ENCODE peak calls at places on chromosomes 3 and 15, in nine cellular contexts. One of them, this sample, is unnamed.

GRCh38 chr15:65869954-65870871 is 922 bp downstream of the RAB11A start:
- DNase-seq in T-cell: peak; percentile 16
- DNase-seq in MM.1S: no peak
- DNase-seq in nephron progenitor cell: no peak
- DNase-seq in effector CD8-positive, alpha-beta T cell: no peak
- DNase-seq in aorta: peak; percentile 75
- DNase-seq in foreskin fibroblast: peak; percentile 59
- DNase-seq in WTC11: peak; percentile 23
- DNase-seq in T-helper 1 cell: no peak
- DNase-seq in this sample: no peak

GRCh38 chr15:66795851-66796250 is 93.8 kb downstream of the SMAD6 start:
- DNase-seq in T-helper 1 cell: no peak
- DNase-seq in effector CD8-positive, alpha-beta T cell: no peak
- DNase-seq in MM.1S: no peak
- DNase-seq in aorta: no peak
- DNase-seq in nephron progenitor cell: no peak
- DNase-seq in foreskin fibroblast: no peak
- DNase-seq in WTC11: no peak
- DNase-seq in T-cell: no peak
- DNase-seq in this sample: no peak

GRCh38 chr15:46607103-46607502 is 972.3 kb downstream of the SQOR start:
- DNase-seq in T-cell: no peak
- DNase-seq in WTC11: no peak
- DNase-seq in aorta: no peak
- DNase-seq in effector CD8-positive, alpha-beta T cell: no peak
- DNase-seq in MM.1S: no peak
- DNase-seq in nephron progenitor cell: no peak
- DNase-seq in T-helper 1 cell: no peak
- DNase-seq in foreskin fibroblast: no peak
- DNase-seq in this sample: no peak

GRCh38 chr3:60610441-60611112 is 640.7 kb downstream of the FHIT start:
- DNase-seq in nephron progenitor cell: no peak
- DNase-seq in WTC11: no peak
- DNase-seq in T-cell: no peak
- DNase-seq in effector CD8-positive, alpha-beta T cell: no peak
- DNase-seq in MM.1S: no peak
- DNase-seq in foreskin fibroblast: no peak
- DNase-seq in T-helper 1 cell: no peak
- DNase-seq in aorta: peak; percentile 81
- DNase-seq in this sample: peak; percentile 60

GRCh38 chr3:98350082-98350481 is 3.6 kb upstream of the OR5K4 start:
- DNase-seq in nephron progenitor cell: no peak
- DNase-seq in T-cell: no peak
- DNase-seq in MM.1S: no peak
- DNase-seq in T-helper 1 cell: no peak
- DNase-seq in effector CD8-positive, alpha-beta T cell: no peak
- DNase-seq in WTC11: no peak
- DNase-seq in foreskin fibroblast: no peak
- DNase-seq in aorta: no peak
- DNase-seq in this sample: no peak

GRCh38 chr15:77412972-77413371 is 6.9 kb downstream of the PEAK1 start:
- DNase-seq in effector CD8-positive, alpha-beta T cell: no peak
- DNase-seq in foreskin fibroblast: no peak
- DNase-seq in aorta: no peak
- DNase-seq in MM.1S: no peak
- DNase-seq in nephron progenitor cell: no peak
- DNase-seq in WTC11: no peak
- DNase-seq in T-cell: no peak
- DNase-seq in T-helper 1 cell: no peak
- DNase-seq in this sample: no peak

GRCh38 chr15:52078197-52078875 is 34.2 kb downstream of the BCL2L10 start:
- DNase-seq in T-helper 1 cell: no peak
- DNase-seq in nephron progenitor cell: no peak
- DNase-seq in MM.1S: no peak
- DNase-seq in WTC11: no peak
- DNase-seq in foreskin fibroblast: no peak
- DNase-seq in aorta: no peak
- DNase-seq in T-cell: no peak
- DNase-seq in effector CD8-positive, alpha-beta T cell: no peak
- DNase-seq in this sample: no peak

GRCh38 chr3:30835667-30836066 is 58.8 kb downstream of the GADL1 start:
- DNase-seq in T-cell: no peak
- DNase-seq in foreskin fibroblast: no peak
- DNase-seq in WTC11: no peak
- DNase-seq in aorta: no peak
- DNase-seq in effector CD8-positive, alpha-beta T cell: no peak
- DNase-seq in T-helper 1 cell: no peak
- DNase-seq in nephron progenitor cell: no peak
- DNase-seq in MM.1S: no peak
- DNase-seq in this sample: no peak

GRCh38 chr3:184745526-184745925 is 33.7 kb upstream of the MAGEF1 start:
- DNase-seq in aorta: peak; percentile 50
- DNase-seq in T-cell: no peak
- DNase-seq in nephron progenitor cell: no peak
- DNase-seq in WTC11: no peak
- DNase-seq in MM.1S: no peak
- DNase-seq in foreskin fibroblast: no peak
- DNase-seq in T-helper 1 cell: no peak
- DNase-seq in effector CD8-positive, alpha-beta T cell: no peak
- DNase-seq in this sample: no peak

GRCh38 chr3:47482411-47482810 is 6.7 kb upstream of the SCAP start:
- DNase-seq in MM.1S: no peak
- DNase-seq in aorta: no peak
- DNase-seq in WTC11: no peak
- DNase-seq in effector CD8-positive, alpha-beta T cell: no peak
- DNase-seq in nephron progenitor cell: peak; percentile 11
- DNase-seq in T-helper 1 cell: no peak
- DNase-seq in T-cell: no peak
- DNase-seq in foreskin fibroblast: no peak
- DNase-seq in this sample: no peak

GRCh38 chr15:74642724-74643367 is 27.2 kb downstream of the CLK3 start:
- DNase-seq in MM.1S: no peak
- DNase-seq in T-cell: no peak
- DNase-seq in effector CD8-positive, alpha-beta T cell: no peak
- DNase-seq in nephron progenitor cell: no peak
- DNase-seq in foreskin fibroblast: no peak
- DNase-seq in T-helper 1 cell: no peak
- DNase-seq in aorta: no peak
- DNase-seq in WTC11: peak; percentile 43
- DNase-seq in this sample: no peak

GRCh38 chr15:79372428-79372827 is 59.7 kb upstream of the MINAR1 start:
- DNase-seq in T-cell: no peak
- DNase-seq in aorta: no peak
- DNase-seq in WTC11: no peak
- DNase-seq in T-helper 1 cell: no peak
- DNase-seq in foreskin fibroblast: no peak
- DNase-seq in effector CD8-positive, alpha-beta T cell: no peak
- DNase-seq in MM.1S: no peak
- DNase-seq in nephron progenitor cell: no peak
- DNase-seq in this sample: no peak

GRCh38 chr3:172142074-172143059 is 103.0 kb downstream of the FNDC3B start:
- DNase-seq in T-helper 1 cell: no peak
- DNase-seq in T-cell: no peak
- DNase-seq in WTC11: no peak
- DNase-seq in effector CD8-positive, alpha-beta T cell: no peak
- DNase-seq in nephron progenitor cell: no peak
- DNase-seq in foreskin fibroblast: peak; percentile 86
- DNase-seq in aorta: no peak
- DNase-seq in MM.1S: peak; percentile 41
- DNase-seq in this sample: no peak

GRCh38 chr15:77898811-77899730 is 178.4 kb downstream of the TBC1D2B start:
- DNase-seq in T-cell: no peak
- DNase-seq in foreskin fibroblast: no peak
- DNase-seq in WTC11: no peak
- DNase-seq in effector CD8-positive, alpha-beta T cell: no peak
- DNase-seq in aorta: peak; percentile 71
- DNase-seq in nephron progenitor cell: no peak
- DNase-seq in T-helper 1 cell: no peak
- DNase-seq in MM.1S: no peak
- DNase-seq in this sample: peak; percentile 55

GRCh38 chr3:151933224-151933858 is 59.9 kb downstream of the SUCNR1 start:
- DNase-seq in T-cell: no peak
- DNase-seq in T-helper 1 cell: no peak
- DNase-seq in foreskin fibroblast: peak; percentile 55
- DNase-seq in MM.1S: no peak
- DNase-seq in nephron progenitor cell: no peak
- DNase-seq in effector CD8-positive, alpha-beta T cell: no peak
- DNase-seq in WTC11: no peak
- DNase-seq in aorta: no peak
- DNase-seq in this sample: no peak

GRCh38 chr15:53611145-53611920 is 148.1 kb downstream of the WDR72 start:
- DNase-seq in nephron progenitor cell: no peak
- DNase-seq in T-helper 1 cell: no peak
- DNase-seq in foreskin fibroblast: no peak
- DNase-seq in aorta: no peak
- DNase-seq in MM.1S: no peak
- DNase-seq in WTC11: no peak
- DNase-seq in T-cell: no peak
- DNase-seq in effector CD8-positive, alpha-beta T cell: no peak
- DNase-seq in this sample: no peak

GRCh38 chr3:23389089-23389488 is 186.0 kb downstream of the UBE2E2 start:
- DNase-seq in T-helper 1 cell: no peak
- DNase-seq in aorta: no peak
- DNase-seq in effector CD8-positive, alpha-beta T cell: no peak
- DNase-seq in WTC11: peak; percentile 31
- DNase-seq in T-cell: no peak
- DNase-seq in foreskin fibroblast: no peak
- DNase-seq in MM.1S: no peak
- DNase-seq in nephron progenitor cell: no peak
- DNase-seq in this sample: no peak

GRCh38 chr15:89360294-89360971 is 25.8 kb upstream of the POLG start:
- DNase-seq in WTC11: peak; percentile 52
- DNase-seq in effector CD8-positive, alpha-beta T cell: no peak
- DNase-seq in T-cell: no peak
- DNase-seq in nephron progenitor cell: no peak
- DNase-seq in T-helper 1 cell: no peak
- DNase-seq in aorta: no peak
- DNase-seq in MM.1S: no peak
- DNase-seq in foreskin fibroblast: no peak
- DNase-seq in this sample: no peak

GRCh38 chr15:50009634-50010033 is 109.4 kb downstream of the ATP8B4 start:
- DNase-seq in foreskin fibroblast: no peak
- DNase-seq in T-cell: no peak
- DNase-seq in effector CD8-positive, alpha-beta T cell: no peak
- DNase-seq in aorta: no peak
- DNase-seq in MM.1S: peak; percentile 80
- DNase-seq in T-helper 1 cell: no peak
- DNase-seq in WTC11: no peak
- DNase-seq in nephron progenitor cell: no peak
- DNase-seq in this sample: no peak

GRCh38 chr3:143529018-143529478 is 319.2 kb downstream of the SLC9A9 start:
- DNase-seq in nephron progenitor cell: no peak
- DNase-seq in aorta: no peak
- DNase-seq in T-helper 1 cell: no peak
- DNase-seq in effector CD8-positive, alpha-beta T cell: peak; percentile 1
- DNase-seq in T-cell: peak; percentile 37
- DNase-seq in MM.1S: no peak
- DNase-seq in foreskin fibroblast: peak; percentile 45
- DNase-seq in WTC11: no peak
- DNase-seq in this sample: no peak

GRCh38 chr3:141414141-141414689 is 45.9 kb downstream of the ZBTB38 start:
- DNase-seq in aorta: no peak
- DNase-seq in WTC11: no peak
- DNase-seq in foreskin fibroblast: peak; percentile 64
- DNase-seq in effector CD8-positive, alpha-beta T cell: no peak
- DNase-seq in nephron progenitor cell: no peak
- DNase-seq in T-cell: peak; percentile 13
- DNase-seq in MM.1S: no peak
- DNase-seq in T-helper 1 cell: no peak
- DNase-seq in this sample: no peak

GRCh38 chr3:116038968-116039950 is 406.0 kb downstream of the LSAMP start:
- DNase-seq in WTC11: no peak
- DNase-seq in foreskin fibroblast: peak; percentile 38
- DNase-seq in T-cell: no peak
- DNase-seq in effector CD8-positive, alpha-beta T cell: no peak
- DNase-seq in T-helper 1 cell: no peak
- DNase-seq in nephron progenitor cell: no peak
- DNase-seq in aorta: no peak
- DNase-seq in MM.1S: no peak
- DNase-seq in this sample: no peak

GRCh38 chr15:81189583-81190283 is 6.9 kb upstream of the IL16 start:
- DNase-seq in WTC11: no peak
- DNase-seq in MM.1S: no peak
- DNase-seq in effector CD8-positive, alpha-beta T cell: no peak
- DNase-seq in T-helper 1 cell: no peak
- DNase-seq in T-cell: no peak
- DNase-seq in nephron progenitor cell: no peak
- DNase-seq in aorta: no peak
- DNase-seq in foreskin fibroblast: peak; percentile 96
- DNase-seq in this sample: no peak

GRCh38 chr3:39281533-39281932 is 1.7 kb upstream of the CX3CR1 start:
- DNase-seq in foreskin fibroblast: no peak
- DNase-seq in nephron progenitor cell: no peak
- DNase-seq in aorta: no peak
- DNase-seq in MM.1S: no peak
- DNase-seq in T-helper 1 cell: no peak
- DNase-seq in WTC11: no peak
- DNase-seq in effector CD8-positive, alpha-beta T cell: no peak
- DNase-seq in T-cell: no peak
- DNase-seq in this sample: no peak

GRCh38 chr15:25937796-25938195 is 74.7 kb upstream of the ATP10A start:
- DNase-seq in T-helper 1 cell: no peak
- DNase-seq in T-cell: no peak
- DNase-seq in effector CD8-positive, alpha-beta T cell: no peak
- DNase-seq in aorta: no peak
- DNase-seq in nephron progenitor cell: no peak
- DNase-seq in foreskin fibroblast: no peak
- DNase-seq in MM.1S: no peak
- DNase-seq in WTC11: no peak
- DNase-seq in this sample: no peak

GRCh38 chr3:51955893-51956770 is 951 bp downstream of the GPR62 start:
- DNase-seq in effector CD8-positive, alpha-beta T cell: peak; percentile 36
- DNase-seq in MM.1S: no peak
- DNase-seq in T-helper 1 cell: no peak
- DNase-seq in WTC11: peak; percentile 86
- DNase-seq in foreskin fibroblast: peak; percentile 78
- DNase-seq in aorta: peak; percentile 87
- DNase-seq in T-cell: no peak
- DNase-seq in nephron progenitor cell: peak; percentile 65
- DNase-seq in this sample: no peak

GRCh38 chr3:141065841-141066592 is 14.9 kb downstream of the SPSB4 start:
- DNase-seq in WTC11: no peak
- DNase-seq in T-helper 1 cell: no peak
- DNase-seq in aorta: no peak
- DNase-seq in MM.1S: no peak
- DNase-seq in effector CD8-positive, alpha-beta T cell: no peak
- DNase-seq in foreskin fibroblast: no peak
- DNase-seq in nephron progenitor cell: no peak
- DNase-seq in T-cell: no peak
- DNase-seq in this sample: no peak

GRCh38 chr3:134446800-134447199 is 39.0 kb downstream of the ANAPC13 start:
- DNase-seq in nephron progenitor cell: no peak
- DNase-seq in aorta: no peak
- DNase-seq in foreskin fibroblast: peak; percentile 68
- DNase-seq in effector CD8-positive, alpha-beta T cell: no peak
- DNase-seq in MM.1S: no peak
- DNase-seq in T-helper 1 cell: no peak
- DNase-seq in T-cell: no peak
- DNase-seq in WTC11: no peak
- DNase-seq in this sample: no peak

GRCh38 chr3:72301779-72302178 is 516.8 kb upstream of the PROK2 start:
- DNase-seq in WTC11: no peak
- DNase-seq in MM.1S: no peak
- DNase-seq in T-helper 1 cell: no peak
- DNase-seq in aorta: no peak
- DNase-seq in T-cell: no peak
- DNase-seq in nephron progenitor cell: no peak
- DNase-seq in foreskin fibroblast: no peak
- DNase-seq in effector CD8-positive, alpha-beta T cell: no peak
- DNase-seq in this sample: no peak

GRCh38 chr3:120202363-120202762 is 82.7 kb downstream of the GPR156 start:
- DNase-seq in effector CD8-positive, alpha-beta T cell: no peak
- DNase-seq in T-cell: no peak
- DNase-seq in nephron progenitor cell: no peak
- DNase-seq in aorta: no peak
- DNase-seq in WTC11: no peak
- DNase-seq in MM.1S: no peak
- DNase-seq in foreskin fibroblast: no peak
- DNase-seq in T-helper 1 cell: no peak
- DNase-seq in this sample: no peak

GRCh38 chr3:183449391-183449790 is 21.0 kb upstream of the MCF2L2 start:
- DNase-seq in effector CD8-positive, alpha-beta T cell: no peak
- DNase-seq in aorta: no peak
- DNase-seq in foreskin fibroblast: peak; percentile 67
- DNase-seq in nephron progenitor cell: no peak
- DNase-seq in MM.1S: no peak
- DNase-seq in WTC11: no peak
- DNase-seq in T-cell: no peak
- DNase-seq in T-helper 1 cell: no peak
- DNase-seq in this sample: no peak

This sample was measured in left lung.